ENCODE peak calls at places on chromosome 21, in four cellular contexts. I is H9, M is ascending aorta, G is PC-3. X is an unnamed sample.
A peak's percentile ranks its signal among the peaks of the same experiment; 100 is the strongest.

GRCh38 chr21:32914424-32915070 is 111.2 kb upstream of the OLIG2 start:
- DNase-seq in I (no peak), M (no peak), G (no peak), X (no peak)

GRCh38 chr21:34968414-34969333 is 80.4 kb downstream of the RUNX1 start:
- DNase-seq in I (no peak), M (no peak), G (no peak), X (no peak)

GRCh38 chr21:44461438-44462089 is 6.3 kb downstream of the LRRC3 start:
- DNase-seq in I (peak; percentile 25), M (no peak), G (no peak), X (no peak)

GRCh38 chr21:38760017-38760761 is 45.5 kb upstream of the ETS2 start:
- DNase-seq in I (no peak), M (no peak), G (no peak), X (no peak)

GRCh38 chr21:35390013-35390776 is 341.1 kb upstream of the RUNX1 start:
- DNase-seq in I (no peak), M (no peak), G (peak; percentile 50), X (no peak)

GRCh38 chr21:31788581-31788980 is 56.7 kb upstream of the SCAF4 start:
- DNase-seq in I (no peak), M (no peak), G (no peak), X (no peak)

GRCh38 chr21:14600569-14601308 is 54.6 kb upstream of the SAMSN1 start:
- DNase-seq in I (no peak), M (no peak), G (no peak), X (no peak)

GRCh38 chr21:35408401-35408800 is 359.3 kb upstream of the RUNX1 start:
- DNase-seq in I (no peak), M (no peak), G (no peak), X (no peak)

GRCh38 chr21:35086357-35086756 is 37.3 kb upstream of the RUNX1 start:
- DNase-seq in I (no peak), M (no peak), G (peak; percentile 81), X (no peak)

GRCh38 chr21:22728091-22728490 is 1729.9 kb downstream of the NCAM2 start:
- DNase-seq in I (no peak), M (no peak), G (peak; percentile 3), X (no peak)

GRCh38 chr21:44006656-44007055 is 5.5 kb upstream of the TRAPPC10 start:
- DNase-seq in I (no peak), M (no peak), G (no peak), X (no peak)

GRCh38 chr21:36509966-36510742 is 30.2 kb upstream of the CLDN14 start:
- DNase-seq in I (no peak), M (no peak), G (peak; percentile 93), X (no peak)
- H3K4me1 ChIP-seq in I (no peaks in the 10 kb centered on the region), M (no peaks in the 10 kb centered on the region), G (peaks cover 45% of the 10 kb centered on the region), X (peaks cover 17% of the 10 kb centered on the region)

GRCh38 chr21:41611966-41612606 is 104.1 kb upstream of the TMPRSS2 start:
- DNase-seq in I (peak; percentile 73), M (no peak), G (peak; percentile 85), X (no peak)
- TF ChIP-seq CTCF in I (no peak), M (no peak), G (peak; percentile 66), X (no peak)

DNA sequence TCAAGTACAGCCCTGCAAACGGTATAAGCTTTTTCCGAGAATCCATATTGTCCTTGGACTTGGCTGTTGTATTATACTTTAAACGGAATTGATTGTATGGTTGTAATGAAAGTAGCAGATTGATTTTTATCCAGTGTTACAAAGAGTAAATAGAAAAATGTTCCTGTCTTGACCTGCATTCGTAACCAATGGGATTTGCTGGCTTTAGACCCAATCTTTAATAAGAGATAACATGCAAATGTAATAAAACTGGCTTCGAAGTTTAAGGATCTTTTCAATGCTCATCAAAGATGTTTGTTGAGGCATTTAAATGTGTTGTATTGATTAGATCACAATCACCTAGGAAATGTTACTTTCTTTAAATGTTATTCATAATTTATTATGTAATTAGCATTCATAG is 574.9 kb downstream of the USP25 start:
- DNase-seq in I (no peak), M (no peak), G (no peak), X (no peak)
- H3K4me1 ChIP-seq in I (no peaks in the 10 kb centered on the region), M (no peaks in the 10 kb centered on the region), G (no peaks in the 10 kb centered on the region), X (peaks cover 32% of the 10 kb centered on the region)

GRCh38 chr21:26887241-26887640 is 42.0 kb upstream of the ADAMTS1 start:
- DNase-seq in I (no peak), M (no peak), G (peak; percentile 4), X (no peak)

GRCh38 chr21:26884436-26884835 is 39.2 kb upstream of the ADAMTS1 start:
- DNase-seq in I (no peak), M (no peak), G (no peak), X (no peak)

GRCh38 chr21:26877015-26877414 is 31.8 kb upstream of the ADAMTS1 start:
- DNase-seq in I (no peak), M (no peak), G (no peak), X (no peak)

GRCh38 chr21:26883768-26884167 is 38.6 kb upstream of the ADAMTS1 start:
- DNase-seq in I (no peak), M (no peak), G (no peak), X (no peak)

GRCh38 chr21:26881504-26882228 is 36.5 kb upstream of the ADAMTS1 start:
- DNase-seq in I (no peak), M (no peak), G (peak; percentile 39), X (no peak)
- TF ChIP-seq CTCF in I (peak; percentile 62), M (peak; percentile 19), G (peak; percentile 60), X (peak; percentile 15)

DNA sequence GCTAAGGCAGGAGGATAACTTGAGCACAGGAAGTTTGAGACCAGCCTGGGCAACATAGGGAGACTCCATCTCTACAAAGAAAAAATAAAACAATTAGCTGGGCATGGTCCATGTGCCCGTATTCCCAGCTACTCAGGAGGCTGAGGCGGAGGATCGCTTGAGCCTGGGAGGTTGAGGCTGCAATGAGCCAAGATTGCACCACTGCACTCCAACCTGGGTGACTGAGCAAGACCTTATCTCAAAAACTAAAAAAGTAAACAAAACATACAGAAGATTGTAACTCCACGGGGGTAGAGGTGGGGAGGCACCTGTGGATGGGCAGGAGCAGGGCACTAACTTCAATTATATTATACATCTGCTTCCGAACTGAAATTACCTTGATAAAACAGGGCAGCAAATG is 4.6 kb downstream of the S100B start:
- DNase-seq in I (no peak), M (no peak), G (no peak), X (no peak)
- H3K4me1 ChIP-seq in I (no peaks in the 10 kb centered on the region), M (peaks cover 5% of the 10 kb centered on the region), G (no peaks in the 10 kb centered on the region), X (peaks cover 6% of the 10 kb centered on the region)

X was measured in vagina.